ENCODE peak calls at places on chromosomes 16 and 17, in seven cellular contexts. One of them, this sample, is unnamed.

GRCh38 chr16:89686520-89687091 is at the start of gene CDK10:
- DNase-seq in body of pancreas: peak; percentile 94
- DNase-seq in cardiac muscle cell: peak; percentile 91
- DNase-seq in iPS DF 6.9: peak; percentile 81
- DNase-seq in OCI-LY7: peak; percentile 87
- DNase-seq in CD4-positive, alpha-beta T cell: peak; percentile 79
- DNase-seq in H1: peak; percentile 99
- DNase-seq in this sample: peak; percentile 80

GRCh38 chr16:59400830-59401229 is 666.7 kb upstream of the GOT2 start:
- DNase-seq in H1: no peak
- DNase-seq in iPS DF 6.9: no peak
- DNase-seq in CD4-positive, alpha-beta T cell: no peak
- DNase-seq in OCI-LY7: no peak
- DNase-seq in cardiac muscle cell: no peak
- DNase-seq in body of pancreas: no peak
- DNase-seq in this sample: no peak

GRCh38 chr17:36705651-36706436 is 104.5 kb downstream of the MRM1 start:
- DNase-seq in CD4-positive, alpha-beta T cell: peak; percentile 29
- DNase-seq in H1: no peak
- DNase-seq in iPS DF 6.9: no peak
- DNase-seq in OCI-LY7: peak; percentile 40
- DNase-seq in body of pancreas: peak; percentile 36
- DNase-seq in cardiac muscle cell: peak; percentile 44
- DNase-seq in this sample: no peak

GRCh38 chr16:57800213-57801097 is 1.8 kb downstream of the KIFC3 start:
- DNase-seq in iPS DF 6.9: no peak
- DNase-seq in OCI-LY7: no peak
- DNase-seq in cardiac muscle cell: no peak
- DNase-seq in CD4-positive, alpha-beta T cell: no peak
- DNase-seq in H1: no peak
- DNase-seq in body of pancreas: no peak
- DNase-seq in this sample: no peak

GRCh38 chr16:83917152-83918120 is 18.5 kb downstream of the MLYCD start:
- DNase-seq in body of pancreas: no peak
- DNase-seq in CD4-positive, alpha-beta T cell: no peak
- DNase-seq in OCI-LY7: no peak
- DNase-seq in H1: no peak
- DNase-seq in iPS DF 6.9: no peak
- DNase-seq in cardiac muscle cell: no peak
- DNase-seq in this sample: no peak

GRCh38 chr16:86389566-86390328 is 120.6 kb upstream of the FOXF1 start:
- DNase-seq in iPS DF 6.9: no peak
- DNase-seq in OCI-LY7: no peak
- DNase-seq in cardiac muscle cell: peak; percentile 62
- DNase-seq in body of pancreas: no peak
- DNase-seq in H1: no peak
- DNase-seq in CD4-positive, alpha-beta T cell: no peak
- DNase-seq in this sample: no peak

GRCh38 chr17:77449373-77449907 is 308.7 kb downstream of the SEC14L1 start:
- DNase-seq in iPS DF 6.9: no peak
- DNase-seq in CD4-positive, alpha-beta T cell: no peak
- DNase-seq in OCI-LY7: peak; percentile 54
- DNase-seq in body of pancreas: no peak
- DNase-seq in H1: peak; percentile 48
- DNase-seq in cardiac muscle cell: no peak
- DNase-seq in this sample: no peak

GRCh38 chr17:46833840-46834208 is 15.3 kb upstream of the WNT3 start:
- DNase-seq in cardiac muscle cell: no peak
- DNase-seq in iPS DF 6.9: no peak
- DNase-seq in CD4-positive, alpha-beta T cell: no peak
- DNase-seq in H1: no peak
- DNase-seq in body of pancreas: no peak
- DNase-seq in OCI-LY7: no peak
- DNase-seq in this sample: no peak

GRCh38 chr16:27461483-27462171 is 59.7 kb downstream of the IL21R start:
- DNase-seq in iPS DF 6.9: no peak
- DNase-seq in H1: no peak
- DNase-seq in CD4-positive, alpha-beta T cell: no peak
- DNase-seq in cardiac muscle cell: no peak
- DNase-seq in OCI-LY7: no peak
- DNase-seq in body of pancreas: no peak
- DNase-seq in this sample: no peak

GRCh38 chr16:2828876-2829430 is 1.1 kb upstream of the ZG16B start:
- DNase-seq in CD4-positive, alpha-beta T cell: no peak
- DNase-seq in H1: no peak
- DNase-seq in iPS DF 6.9: no peak
- DNase-seq in body of pancreas: no peak
- DNase-seq in OCI-LY7: no peak
- DNase-seq in cardiac muscle cell: no peak
- DNase-seq in this sample: no peak

GRCh38 chr16:87821346-87822001 is 47.8 kb downstream of the SLC7A5 start:
- DNase-seq in body of pancreas: no peak
- DNase-seq in iPS DF 6.9: no peak
- DNase-seq in OCI-LY7: peak; percentile 67
- DNase-seq in cardiac muscle cell: no peak
- DNase-seq in H1: no peak
- DNase-seq in CD4-positive, alpha-beta T cell: no peak
- DNase-seq in this sample: no peak

GRCh38 chr16:79146-80054 is 1.4 kb downstream of the MPG start:
- DNase-seq in OCI-LY7: no peak
- DNase-seq in CD4-positive, alpha-beta T cell: no peak
- DNase-seq in H1: no peak
- DNase-seq in body of pancreas: no peak
- DNase-seq in iPS DF 6.9: no peak
- DNase-seq in cardiac muscle cell: peak; percentile 30
- DNase-seq in this sample: no peak

GRCh38 chr17:6823011-6823442 is 8.5 kb downstream of the TEKT1 start:
- DNase-seq in iPS DF 6.9: no peak
- DNase-seq in H1: no peak
- DNase-seq in CD4-positive, alpha-beta T cell: no peak
- DNase-seq in cardiac muscle cell: peak; percentile 75
- DNase-seq in OCI-LY7: no peak
- DNase-seq in body of pancreas: no peak
- DNase-seq in this sample: no peak

GRCh38 chr17:72811976-72812687 is 280.4 kb downstream of the SLC39A11 start:
- DNase-seq in OCI-LY7: no peak
- DNase-seq in CD4-positive, alpha-beta T cell: no peak
- DNase-seq in H1: no peak
- DNase-seq in body of pancreas: no peak
- DNase-seq in iPS DF 6.9: no peak
- DNase-seq in cardiac muscle cell: peak; percentile 68
- DNase-seq in this sample: no peak

GRCh38 chr17:72810991-72811508 is 281.4 kb downstream of the SLC39A11 start:
- DNase-seq in body of pancreas: no peak
- DNase-seq in H1: no peak
- DNase-seq in OCI-LY7: no peak
- DNase-seq in CD4-positive, alpha-beta T cell: no peak
- DNase-seq in iPS DF 6.9: no peak
- DNase-seq in cardiac muscle cell: no peak
- DNase-seq in this sample: no peak

GRCh38 chr17:72816406-72816805 is 276.1 kb downstream of the SLC39A11 start:
- DNase-seq in H1: no peak
- DNase-seq in body of pancreas: no peak
- DNase-seq in cardiac muscle cell: no peak
- DNase-seq in OCI-LY7: no peak
- DNase-seq in CD4-positive, alpha-beta T cell: no peak
- DNase-seq in iPS DF 6.9: no peak
- DNase-seq in this sample: no peak

DNA sequence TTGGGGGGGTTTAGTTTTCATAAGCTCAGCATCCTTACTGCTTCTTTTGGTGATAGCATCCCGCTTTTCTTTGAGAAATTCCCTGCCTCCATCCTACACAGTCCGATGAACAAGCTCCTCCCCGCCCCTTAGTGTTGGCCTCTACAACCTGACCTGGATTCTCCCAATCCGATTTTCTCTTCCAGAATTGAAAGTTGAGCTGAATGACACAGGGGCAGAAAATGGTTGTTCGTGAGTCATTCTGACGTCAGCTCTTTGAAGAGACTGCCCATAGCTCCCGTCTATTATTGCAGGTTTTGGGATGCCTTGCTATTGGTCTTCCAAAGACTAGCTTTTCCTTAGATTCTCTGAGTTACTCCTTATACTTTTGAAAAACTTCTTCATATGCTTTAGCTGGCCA is 279.7 kb downstream of the SLC39A11 start:
- DNase-seq in H1: no peak
- DNase-seq in body of pancreas: no peak
- DNase-seq in iPS DF 6.9: no peak
- DNase-seq in CD4-positive, alpha-beta T cell: no peak
- DNase-seq in OCI-LY7: no peak
- DNase-seq in cardiac muscle cell: peak; percentile 32
- DNase-seq in this sample: no peak
- H3K27ac ChIP-seq in H1: no peak overlapping the region
- H3K27ac ChIP-seq in body of pancreas: no peak overlapping the region
- H3K27ac ChIP-seq in iPS DF 6.9: no peak overlapping the region
- H3K27ac ChIP-seq in CD4-positive, alpha-beta T cell: no peak overlapping the region
- H3K27ac ChIP-seq in OCI-LY7: no peak overlapping the region
- H3K27ac ChIP-seq in cardiac muscle cell: no peak overlapping the region
- H3K27ac ChIP-seq in this sample: no peak overlapping the region

GRCh38 chr17:73365203-73365933 is 53.6 kb upstream of the CDC42EP4 start:
- DNase-seq in OCI-LY7: no peak
- DNase-seq in H1: no peak
- DNase-seq in CD4-positive, alpha-beta T cell: no peak
- DNase-seq in cardiac muscle cell: no peak
- DNase-seq in iPS DF 6.9: no peak
- DNase-seq in body of pancreas: no peak
- DNase-seq in this sample: no peak
- H3K27ac ChIP-seq in OCI-LY7: no peak overlapping the region
- H3K27ac ChIP-seq in H1: no peak overlapping the region
- H3K27ac ChIP-seq in CD4-positive, alpha-beta T cell: no peak overlapping the region
- H3K27ac ChIP-seq in cardiac muscle cell: no peak overlapping the region
- H3K27ac ChIP-seq in iPS DF 6.9: no peak overlapping the region
- H3K27ac ChIP-seq in body of pancreas: peak overlapping the region; percentile 34
- H3K27ac ChIP-seq in this sample: peak overlapping the region; percentile 85

GRCh38 chr17:67548693-67549092 is 169.0 kb upstream of the NOL11 start:
- DNase-seq in cardiac muscle cell: no peak
- DNase-seq in body of pancreas: no peak
- DNase-seq in H1: no peak
- DNase-seq in OCI-LY7: no peak
- DNase-seq in iPS DF 6.9: no peak
- DNase-seq in CD4-positive, alpha-beta T cell: no peak
- DNase-seq in this sample: no peak

GRCh38 chr17:67544364-67544763 is 167.3 kb downstream of the PITPNC1 start:
- DNase-seq in body of pancreas: no peak
- DNase-seq in cardiac muscle cell: no peak
- DNase-seq in OCI-LY7: no peak
- DNase-seq in CD4-positive, alpha-beta T cell: no peak
- DNase-seq in H1: no peak
- DNase-seq in iPS DF 6.9: no peak
- DNase-seq in this sample: peak; percentile 30

GRCh38 chr17:67542219-67543114 is 165.4 kb downstream of the PITPNC1 start:
- DNase-seq in H1: peak; percentile 11
- DNase-seq in iPS DF 6.9: no peak
- DNase-seq in CD4-positive, alpha-beta T cell: no peak
- DNase-seq in cardiac muscle cell: no peak
- DNase-seq in OCI-LY7: no peak
- DNase-seq in body of pancreas: no peak
- DNase-seq in this sample: no peak

GRCh38 chr17:67549787-67550186 is 167.9 kb upstream of the NOL11 start:
- DNase-seq in body of pancreas: no peak
- DNase-seq in OCI-LY7: no peak
- DNase-seq in iPS DF 6.9: no peak
- DNase-seq in cardiac muscle cell: no peak
- DNase-seq in H1: no peak
- DNase-seq in CD4-positive, alpha-beta T cell: no peak
- DNase-seq in this sample: no peak

DNA sequence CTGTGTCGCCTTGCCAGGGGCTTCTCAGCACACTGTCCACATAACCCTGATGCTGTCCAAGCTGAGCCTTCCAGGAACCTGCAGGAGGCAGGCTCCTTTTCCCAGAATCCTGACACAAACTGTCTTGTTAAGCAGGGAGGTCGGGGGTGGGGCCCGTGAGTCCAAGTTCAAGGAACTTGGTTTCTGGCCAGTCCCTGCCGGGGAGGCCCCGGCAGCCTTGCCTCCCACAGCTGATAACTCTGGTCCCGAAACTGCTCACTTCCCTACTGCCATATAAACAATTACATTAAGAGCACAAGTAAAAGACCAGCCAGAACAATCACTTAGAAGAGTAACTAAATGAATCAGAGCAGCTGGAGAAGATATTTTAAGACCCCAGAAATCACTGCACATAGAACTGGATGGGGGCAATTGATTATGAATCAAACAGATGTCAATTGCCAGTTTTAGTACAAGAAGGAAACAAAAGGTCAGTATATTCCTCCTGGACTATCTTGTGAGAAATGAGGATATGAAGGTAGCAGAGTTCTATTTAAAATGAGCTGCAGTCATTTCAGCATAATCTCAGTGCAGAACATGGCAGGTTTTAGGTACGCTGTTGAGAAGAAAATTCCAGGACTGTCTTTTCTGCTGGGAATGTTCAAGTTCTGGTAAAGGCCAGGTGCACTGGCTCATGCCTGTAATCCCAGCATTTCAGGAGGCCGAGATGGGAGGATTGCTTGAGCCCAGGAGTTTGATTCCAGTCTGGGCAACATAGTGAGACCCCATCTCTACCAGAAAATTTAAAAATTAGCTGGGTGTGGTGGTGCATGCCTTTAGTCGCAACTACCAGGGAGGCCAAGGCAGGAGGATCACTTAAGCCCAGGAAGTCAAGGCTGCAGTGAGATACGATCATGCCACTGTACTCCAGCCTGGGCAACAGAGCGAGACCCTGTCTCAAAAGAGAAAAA is 169.8 kb downstream of the PITPNC1 start:
- DNase-seq in cardiac muscle cell: peak; percentile 87
- DNase-seq in OCI-LY7: peak; percentile 24
- DNase-seq in CD4-positive, alpha-beta T cell: no peak
- DNase-seq in H1: no peak
- DNase-seq in body of pancreas: peak; percentile 63
- DNase-seq in iPS DF 6.9: no peak
- DNase-seq in this sample: no peak
- H3K27ac ChIP-seq in cardiac muscle cell: peak overlapping the region; percentile 48
- H3K27ac ChIP-seq in OCI-LY7: no peak overlapping the region
- H3K27ac ChIP-seq in CD4-positive, alpha-beta T cell: no peak overlapping the region
- H3K27ac ChIP-seq in H1: no peak overlapping the region
- H3K27ac ChIP-seq in body of pancreas: peak overlapping the region; percentile 54
- H3K27ac ChIP-seq in iPS DF 6.9: no peak overlapping the region
- H3K27ac ChIP-seq in this sample: no peak overlapping the region

DNA sequence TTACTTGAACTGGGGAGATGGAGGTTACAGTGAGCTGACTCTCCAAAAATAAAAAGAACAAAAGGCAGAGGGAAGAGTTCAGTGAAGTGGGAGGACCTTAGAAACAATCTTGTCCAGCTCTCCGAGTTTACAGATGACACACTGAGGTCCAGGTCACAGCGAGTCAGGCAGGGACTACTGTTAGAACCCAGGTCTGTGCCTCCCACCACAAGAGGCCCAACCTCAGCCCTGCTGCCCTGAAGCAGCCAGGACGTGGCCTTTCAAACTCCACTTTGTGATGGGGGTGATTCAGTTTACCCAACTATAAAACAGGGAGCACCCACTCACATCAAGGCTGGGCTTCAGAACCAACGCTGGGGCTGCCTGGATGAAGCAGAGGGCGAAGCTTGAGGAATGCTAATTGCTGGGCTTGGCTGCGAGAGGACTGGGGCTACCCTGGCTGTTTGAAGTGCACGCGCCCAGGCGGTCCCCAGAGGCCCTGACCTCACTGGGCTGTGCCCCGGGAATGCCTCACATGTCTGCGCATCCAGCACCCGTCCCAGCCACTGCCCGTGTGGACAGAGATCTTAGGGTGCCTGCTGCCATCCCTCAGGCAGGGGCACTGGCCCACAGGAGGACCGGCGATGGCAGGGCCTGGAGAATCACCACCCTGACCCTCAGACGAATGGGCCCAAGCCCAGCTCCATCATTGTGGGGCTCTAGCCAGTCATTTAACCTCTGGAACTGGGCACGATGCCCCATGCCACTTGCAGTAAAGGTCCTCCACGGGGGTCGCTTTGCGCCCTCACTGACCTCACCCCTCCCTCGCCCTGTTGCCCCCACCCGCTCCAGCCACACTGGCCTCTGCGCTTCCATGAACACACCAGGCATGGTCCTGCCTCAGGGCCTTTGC is 11.4 kb downstream of the SLC5A10 start:
- DNase-seq in cardiac muscle cell: no peak
- DNase-seq in OCI-LY7: no peak
- DNase-seq in H1: no peak
- DNase-seq in CD4-positive, alpha-beta T cell: no peak
- DNase-seq in iPS DF 6.9: no peak
- DNase-seq in body of pancreas: no peak
- DNase-seq in this sample: no peak
- H3K27ac ChIP-seq in cardiac muscle cell: no peak overlapping the region
- H3K27ac ChIP-seq in OCI-LY7: no peak overlapping the region
- H3K27ac ChIP-seq in H1: no peak overlapping the region
- H3K27ac ChIP-seq in CD4-positive, alpha-beta T cell: no peak overlapping the region
- H3K27ac ChIP-seq in iPS DF 6.9: no peak overlapping the region
- H3K27ac ChIP-seq in body of pancreas: no peak overlapping the region
- H3K27ac ChIP-seq in this sample: no peak overlapping the region

This sample was measured in caudate nucleus.